ENCODE peak calls at places on chromosomes 6 and 20, in eight cellular contexts. C is ovary, D is H1, Q is mammary epithelial cell, O is lower lobe of right lung, Z is aorta, A is adipocyte, L is Peyer's patch. I is an unnamed sample.
A peak's percentile ranks its signal among the peaks of the same experiment; 100 is the strongest.

GRCh38 chr6:34093854-34094430 is 51.9 kb downstream of the GRM4 start:
- DNase-seq in Z (no peak), O (no peak), D (no peak), Q (no peak), L (no peak), C (no peak), A (no peak), I (no peak)

GRCh38 chr6:43999628-44000027 is 127.6 kb downstream of the MRPL14 start:
- DNase-seq in L (no peak), D (no peak), Z (no peak), C (no peak), A (no peak), O (no peak), Q (no peak), I (no peak)

GRCh38 chr6:87908978-87909802 is 138.5 kb upstream of the SPACA1 start:
- DNase-seq in Z (no peak), O (no peak), D (no peak), L (no peak), Q (no peak), C (no peak), A (no peak), I (no peak)

GRCh38 chr20:63020681-63021080 is 13.9 kb upstream of the BHLHE23 start:
- DNase-seq in A (no peak), O (peak; percentile 18), Z (peak; percentile 54), D (no peak), Q (no peak), C (peak; percentile 15), L (no peak), I (peak; percentile 1)

GRCh38 chr20:13554706-13555105 is 84.0 kb downstream of the TASP1 start:
- DNase-seq in O (no peak), D (no peak), Z (no peak), C (no peak), Q (peak; percentile 58), L (no peak), A (peak; percentile 19), I (no peak)

GRCh38 chr6:15897063-15897934 is 231.6 kb upstream of the MYLIP start:
- DNase-seq in C (peak; percentile 58), Z (no peak), A (peak; percentile 39), L (no peak), D (no peak), O (no peak), Q (peak; percentile 17), I (peak; percentile 36)

GRCh38 chr20:46000571-46001145 is 8.1 kb upstream of the MMP9 start:
- DNase-seq in A (peak; percentile 3), O (peak; percentile 20), L (no peak), D (no peak), Z (no peak), Q (no peak), C (no peak), I (no peak)

GRCh38 chr6:116444092-116444491 is 17.1 kb upstream of the CALHM6 start:
- DNase-seq in Q (peak; percentile 27), L (no peak), Z (no peak), D (no peak), A (peak; percentile 70), C (no peak), O (no peak), I (no peak)

GRCh38 chr6:126118934-126119333 is 132.6 kb downstream of the TRMT11 start:
- DNase-seq in C (no peak), O (no peak), Q (no peak), Z (no peak), D (no peak), A (no peak), L (no peak), I (no peak)

GRCh38 chr6:105243487-105243886 is 63.7 kb upstream of the POPDC3 start:
- DNase-seq in C (no peak), O (no peak), L (no peak), A (no peak), Q (no peak), Z (no peak), D (no peak), I (no peak)

GRCh38 chr6:39360378-39360777 is 37.9 kb upstream of the KCNK16 start:
- DNase-seq in O (no peak), C (no peak), Q (no peak), L (no peak), Z (no peak), A (no peak), D (no peak), I (no peak)

GRCh38 chr6:8027965-8028651 is 36.1 kb downstream of the BLOC1S5 start:
- DNase-seq in Z (no peak), L (no peak), Q (no peak), D (no peak), A (peak; percentile 35), O (no peak), C (no peak), I (no peak)

GRCh38 chr20:32634041-32634805 is 39.5 kb downstream of the C20orf203 start:
- DNase-seq in L (no peak), A (peak; percentile 32), C (no peak), O (no peak), D (no peak), Q (no peak), Z (peak; percentile 43), I (no peak)

GRCh38 chr20:39245685-39246311 is 283.7 kb downstream of the DHX35 start:
- DNase-seq in O (no peak), Q (no peak), L (no peak), Z (no peak), D (no peak), C (no peak), A (no peak), I (no peak)

GRCh38 chr20:57849868-57850215 is 140.0 kb upstream of the PMEPA1 start:
- DNase-seq in C (no peak), Q (no peak), L (peak; percentile 15), D (no peak), Z (no peak), A (no peak), O (no peak), I (no peak)

GRCh38 chr6:89693207-89693606 is 54.7 kb upstream of the LYRM2 start:
- DNase-seq in Q (no peak), O (no peak), A (no peak), L (no peak), C (no peak), Z (no peak), D (no peak), I (no peak)

GRCh38 chr20:31967830-31968249 is at the start of gene XKR7:
- DNase-seq in O (peak; percentile 50), D (no peak), L (no peak), C (no peak), A (no peak), Q (no peak), Z (no peak), I (peak; percentile 1)

GRCh38 chr6:125474061-125474460 is 172.3 kb upstream of the HDDC2 start:
- DNase-seq in C (no peak), L (no peak), D (no peak), Q (no peak), O (no peak), Z (no peak), A (peak; percentile 19), I (no peak)

GRCh38 chr20:63215101-63216040 is 560 bp downstream of the YTHDF1 start:
- DNase-seq in D (no peak), Z (no peak), O (no peak), L (no peak), A (peak; percentile 77), C (no peak), Q (peak; percentile 45), I (peak; percentile 38)

GRCh38 chr6:140541288-140541687 is 1166.8 kb upstream of the CITED2 start:
- DNase-seq in L (no peak), Z (no peak), C (no peak), O (no peak), D (no peak), A (peak; percentile 56), Q (no peak), I (no peak)

GRCh38 chr6:41036188-41036587 is 2.8 kb downstream of the UNC5CL start:
- DNase-seq in L (no peak), D (no peak), Q (peak; percentile 81), C (no peak), Z (no peak), A (no peak), O (no peak), I (no peak)

GRCh38 chr20:37451616-37452015 is 69.4 kb upstream of the NNAT start:
- DNase-seq in Z (no peak), O (no peak), L (no peak), D (no peak), Q (no peak), A (no peak), C (no peak), I (no peak)

GRCh38 chr6:134420638-134421181 is 102.8 kb upstream of the SGK1 start:
- DNase-seq in C (no peak), D (no peak), Z (no peak), A (peak; percentile 49), L (no peak), Q (peak; percentile 63), O (no peak), I (no peak)
- H3K4me1 ChIP-seq in C (peaks cover 4% of the 10 kb centered on the region), D (no peaks in the 10 kb centered on the region), Z (no peaks in the 10 kb centered on the region), A (peaks cover 34% of the 10 kb centered on the region), L (no peaks in the 10 kb centered on the region), Q (peaks cover 42% of the 10 kb centered on the region), O (peaks cover 13% of the 10 kb centered on the region), I (no peaks in the 10 kb centered on the region)

GRCh38 chr6:139508023-139508422 is 133.6 kb upstream of the CITED2 start:
- DNase-seq in Q (no peak), Z (no peak), A (peak; percentile 46), O (no peak), L (no peak), C (no peak), D (no peak), I (no peak)

GRCh38 chr6:139510040-139510815 is 135.8 kb upstream of the CITED2 start:
- DNase-seq in O (no peak), L (no peak), Z (no peak), A (no peak), D (no peak), C (no peak), Q (no peak), I (no peak)

GRCh38 chr6:139509167-139509566 is 134.7 kb upstream of the CITED2 start:
- DNase-seq in L (no peak), Z (no peak), D (no peak), O (no peak), A (no peak), C (no peak), Q (no peak), I (no peak)

DNA sequence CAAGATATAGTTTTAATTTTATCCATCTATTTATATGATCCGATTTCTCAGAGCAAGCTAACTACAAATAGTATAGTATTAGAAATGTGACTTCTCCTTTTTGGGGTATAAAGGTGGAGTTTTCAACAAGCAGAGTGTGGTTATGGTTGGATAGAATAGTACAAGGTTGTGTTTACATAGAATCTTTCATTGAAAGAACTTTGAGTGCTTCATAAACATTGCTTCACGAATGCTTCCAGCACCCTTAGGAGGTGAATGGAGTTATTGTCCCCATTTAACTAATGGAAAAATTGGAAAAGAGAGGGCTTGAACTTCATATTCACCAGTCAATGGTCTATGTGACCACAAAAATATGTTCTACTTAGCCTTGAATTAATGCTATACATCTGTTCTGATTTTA is 134.1 kb upstream of the CITED2 start:
- DNase-seq in L (no peak), C (no peak), A (no peak), Q (no peak), O (no peak), D (no peak), Z (no peak), I (no peak)
- H3K4me1 ChIP-seq in L (no peaks in the 10 kb centered on the region), C (peaks cover 2% of the 10 kb centered on the region), A (peaks cover 5% of the 10 kb centered on the region), Q (no peaks in the 10 kb centered on the region), O (peaks cover 7% of the 10 kb centered on the region), D (peaks cover 3% of the 10 kb centered on the region), Z (no peaks in the 10 kb centered on the region), I (no peaks in the 10 kb centered on the region)

GRCh38 chr20:49685161-49685601 is 28.5 kb downstream of the B4GALT5 start:
- DNase-seq in A (no peak), Z (no peak), Q (no peak), C (no peak), D (no peak), L (no peak), O (no peak), I (no peak)
- H3K4me1 ChIP-seq in A (peaks cover 64% of the 10 kb centered on the region), Z (peaks cover 6% of the 10 kb centered on the region), Q (peaks cover 16% of the 10 kb centered on the region), C (peaks cover 9% of the 10 kb centered on the region), D (peaks cover 28% of the 10 kb centered on the region), L (peaks cover 11% of the 10 kb centered on the region), O (peaks cover 78% of the 10 kb centered on the region), I (peaks cover 41% of the 10 kb centered on the region)

GRCh38 chr6:156867121-156867520 is 89.9 kb downstream of the ARID1B start:
- DNase-seq in D (no peak), C (no peak), O (no peak), L (no peak), A (no peak), Q (no peak), Z (no peak), I (no peak)
- H3K4me1 ChIP-seq in D (peaks cover 18% of the 10 kb centered on the region), C (peaks cover 15% of the 10 kb centered on the region), O (peaks cover 65% of the 10 kb centered on the region), L (no peaks in the 10 kb centered on the region), A (peaks cover 2% of the 10 kb centered on the region), Q (no peaks in the 10 kb centered on the region), Z (peaks cover 4% of the 10 kb centered on the region), I (peaks cover 5% of the 10 kb centered on the region)